ENCODE peak calls at places on chromosomes 11 and 22, in five cellular contexts. K is heart left ventricle, Z is HCT116, F is ovary, X is cardiac fibroblast. S is an unnamed sample.

GRCh38 chr22:17266261-17266971 is 47.2 kb upstream of the ADA2 start:
- DNase-seq in F (peak), K (peak), Z (no peak), X (no peak), S (no peak)

GRCh38 chr11:124879999-124880611 is 14.9 kb downstream of the ROBO3 start:
- DNase-seq in F (no peak), K (peak), Z (no peak), X (no peak), S (no peak)

GRCh38 chr11:93330446-93330984 is at the start of gene DEUP1:
- DNase-seq in Z (no peak), K (peak), X (no peak), F (peak), S (peak)

GRCh38 chr11:126111458-126112116 is 48.9 kb upstream of the CDON start:
- DNase-seq in K (peak), X (no peak), Z (no peak), F (no peak), S (no peak)

GRCh38 chr11:16799890-16800289 is 61.4 kb downstream of the C11orf58 start:
- DNase-seq in Z (no peak), F (no peak), X (no peak), K (no peak), S (no peak)

GRCh38 chr11:76297143-76297542 is 83.8 kb downstream of the THAP12 start:
- DNase-seq in Z (no peak), X (no peak), K (no peak), F (no peak), S (no peak)

GRCh38 chr11:117187428-117187798 is 8.9 kb downstream of the SIDT2 start:
- DNase-seq in F (no peak), K (peak), Z (no peak), X (no peak), S (no peak)

GRCh38 chr11:116742104-116742503 is 30.7 kb downstream of the BUD13 start:
- DNase-seq in X (peak), F (no peak), Z (no peak), K (no peak), S (peak)

GRCh38 chr11:64181506-64182411 is 4.2 kb upstream of the STIP1 start:
- DNase-seq in X (peak), K (peak), F (peak), Z (peak), S (peak)

GRCh38 chr22:19143967-19144400 is 467 bp downstream of the ESS2 start:
- DNase-seq in K (no peak), Z (no peak), X (peak), F (no peak), S (peak)

GRCh38 chr11:65307298-65308229 is 7.1 kb upstream of the CDC42EP2 start:
- DNase-seq in Z (no peak), X (no peak), K (no peak), F (no peak), S (no peak)

GRCh38 chr11:100759856-100760255 is 72.8 kb downstream of the ARHGAP42 start:
- DNase-seq in K (no peak), X (no peak), Z (no peak), F (no peak), S (no peak)

GRCh38 chr11:95593101-95593500 is 196.5 kb downstream of the FAM76B start:
- DNase-seq in F (peak), X (no peak), Z (no peak), K (no peak), S (peak)

GRCh38 chr11:44315947-44316387 is 6.0 kb upstream of the ALX4 start:
- DNase-seq in K (peak), X (peak), Z (no peak), F (peak), S (no peak)

GRCh38 chr11:22337571-22338464 is at the start of gene SLC17A6:
- DNase-seq in K (no peak), Z (no peak), X (peak), F (no peak), S (peak)

GRCh38 chr22:26617251-26618199 is at the start of gene CRYBB1:
- DNase-seq in K (peak), X (peak), F (no peak), Z (no peak), S (no peak)

GRCh38 chr22:45529966-45530575 is 27.4 kb downstream of the FBLN1 start:
- DNase-seq in F (no peak), K (no peak), X (no peak), Z (no peak), S (no peak)

GRCh38 chr11:8249482-8249881 is 14.2 kb downstream of the LMO1 start:
- DNase-seq in X (no peak), K (no peak), F (peak), Z (no peak), S (no peak)

GRCh38 chr11:71446942-71447688 is 1.1 kb downstream of the DHCR7 start:
- DNase-seq in X (peak), Z (no peak), K (no peak), F (no peak), S (peak)

GRCh38 chr11:115623021-115623451 is 118.8 kb upstream of the CADM1 start:
- DNase-seq in Z (no peak), X (peak), K (peak), F (peak), S (peak)

GRCh38 chr11:75277991-75278790 is 37.6 kb downstream of the TPBGL start:
- DNase-seq in Z (no peak), F (peak), X (no peak), K (peak), S (no peak)

GRCh38 chr11:35135222-35135621 is 3.7 kb upstream of the CD44 start:
- DNase-seq in Z (no peak), K (no peak), X (no peak), F (no peak), S (no peak)

GRCh38 chr22:50527921-50528681 is 1.7 kb downstream of the TYMP start:
- DNase-seq in Z (no peak), F (no peak), X (no peak), K (no peak), S (no peak)

GRCh38 chr11:66851698-66852465 is 5.0 kb upstream of the LRFN4 start:
- DNase-seq in X (no peak), Z (no peak), K (no peak), F (peak), S (no peak)

GRCh38 chr11:61141601-61142028 is 19.6 kb downstream of the VPS37C start:
- DNase-seq in F (peak), K (no peak), X (no peak), Z (no peak), S (no peak)

GRCh38 chr22:33793464-33793863 is 126.8 kb downstream of the LARGE1 start:
- DNase-seq in F (no peak), X (no peak), Z (no peak), K (no peak), S (no peak)

GRCh38 chr11:63802637-63803414 is 10.4 kb upstream of the SPINDOC start:
- DNase-seq in F (no peak), Z (peak), K (no peak), X (peak), S (peak)

GRCh38 chr22:19525666-19526065 is 1.5 kb upstream of the CLDN5 start:
- DNase-seq in X (no peak), F (no peak), Z (no peak), K (no peak), S (no peak)

DNA sequence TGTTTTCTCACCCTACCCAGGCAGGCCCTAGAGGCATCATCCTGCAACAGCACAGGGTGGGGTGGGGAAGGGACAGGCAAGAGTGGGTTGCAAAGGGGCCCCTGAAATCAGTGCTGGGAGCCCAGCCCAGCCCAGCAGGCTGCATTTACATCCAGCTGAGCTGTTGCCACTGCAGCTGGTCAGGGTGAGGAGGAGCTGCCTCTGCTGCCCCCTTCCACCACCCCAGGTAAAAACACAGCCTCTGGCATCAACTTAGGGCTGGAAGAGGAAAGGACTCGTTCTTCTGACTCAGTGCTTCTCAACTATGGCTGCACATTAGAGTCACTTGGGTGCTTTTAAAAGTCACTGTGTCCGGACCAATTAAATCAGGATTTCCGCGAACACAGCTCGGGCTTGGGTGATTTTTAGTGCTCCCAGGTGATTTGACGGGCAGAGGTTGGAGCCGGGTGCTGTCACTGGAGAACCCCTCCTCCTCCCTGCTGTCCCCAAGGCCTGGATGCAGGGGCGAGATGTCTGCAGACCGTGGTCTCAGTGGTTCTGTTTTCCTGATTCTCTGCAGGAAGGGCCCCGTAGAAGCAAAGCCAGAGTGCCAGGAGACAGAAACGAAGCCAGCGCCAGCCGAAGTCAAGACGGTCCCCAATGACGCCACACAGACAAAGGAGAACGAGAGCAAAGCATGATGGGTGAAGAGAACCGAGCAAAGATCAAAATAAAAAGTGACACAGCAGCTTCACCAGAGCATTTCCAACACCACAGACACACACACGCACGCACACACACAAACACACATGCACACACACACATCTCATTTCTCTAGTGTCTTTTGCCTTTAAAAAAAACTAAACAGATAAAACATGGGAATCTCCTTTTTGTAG is 39.4 kb upstream of the TTC12 start:
- DNase-seq in F (no peak), X (no peak), K (no peak), Z (no peak), S (peak)
- TF ChIP-seq CTCF in F (no peak), X (no peak), K (no peak), Z (peak), S (peak)

DNA sequence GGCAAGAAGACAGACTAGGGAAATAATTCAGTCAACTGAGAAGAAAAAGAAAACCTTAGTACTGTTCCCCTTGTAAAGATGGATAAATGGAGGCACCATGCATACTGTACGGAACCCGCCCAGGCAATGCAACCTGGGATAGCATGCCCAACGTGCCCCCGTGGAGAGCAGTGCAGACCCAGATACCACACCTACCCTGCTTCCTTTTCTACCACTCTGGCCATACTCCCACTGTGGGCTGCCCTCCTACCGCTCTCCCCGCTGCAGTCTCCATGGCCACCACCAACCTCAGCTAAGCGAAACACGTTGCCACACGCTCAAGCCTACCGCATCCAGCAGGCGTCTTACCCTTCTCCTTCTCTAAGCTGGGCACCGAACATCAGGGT is 117.4 kb upstream of the SERPIND1 start:
- DNase-seq in Z (no peak), F (no peak), K (no peak), X (no peak), S (no peak)
- H3K4me3 ChIP-seq in Z (no peak), F (no peak), K (no peak), X (no peak), S (no peak)

GRCh38 chr11:6297831-6298230 is 22.5 kb downstream of the CAVIN3 start:
- DNase-seq in Z (no peak), K (no peak), F (no peak), X (peak), S (no peak)
- TF ChIP-seq CTCF in Z (peak), K (peak), F (peak), X (peak), S (peak)

GRCh38 chr11:9672288-9672916 is 8.5 kb downstream of the SWAP70 start:
- DNase-seq in F (no peak), Z (no peak), X (no peak), K (no peak), S (no peak)

GRCh38 chr11:9664276-9665171 is 647 bp downstream of the SWAP70 start:
- DNase-seq in K (peak), F (no peak), Z (no peak), X (peak), S (peak)

GRCh38 chr11:9665749-9666148 is 1.9 kb downstream of the SWAP70 start:
- DNase-seq in F (no peak), K (no peak), X (no peak), Z (no peak), S (no peak)

GRCh38 chr11:9672918-9673317 is 9.0 kb downstream of the SWAP70 start:
- DNase-seq in X (no peak), F (no peak), K (no peak), Z (no peak), S (no peak)

GRCh38 chr11:9669954-9670353 is 6.1 kb downstream of the SWAP70 start:
- DNase-seq in F (no peak), K (no peak), X (no peak), Z (no peak), S (no peak)
- H3K4me3 ChIP-seq in F (no peak), K (no peak), X (no peak), Z (no peak), S (no peak)

DNA sequence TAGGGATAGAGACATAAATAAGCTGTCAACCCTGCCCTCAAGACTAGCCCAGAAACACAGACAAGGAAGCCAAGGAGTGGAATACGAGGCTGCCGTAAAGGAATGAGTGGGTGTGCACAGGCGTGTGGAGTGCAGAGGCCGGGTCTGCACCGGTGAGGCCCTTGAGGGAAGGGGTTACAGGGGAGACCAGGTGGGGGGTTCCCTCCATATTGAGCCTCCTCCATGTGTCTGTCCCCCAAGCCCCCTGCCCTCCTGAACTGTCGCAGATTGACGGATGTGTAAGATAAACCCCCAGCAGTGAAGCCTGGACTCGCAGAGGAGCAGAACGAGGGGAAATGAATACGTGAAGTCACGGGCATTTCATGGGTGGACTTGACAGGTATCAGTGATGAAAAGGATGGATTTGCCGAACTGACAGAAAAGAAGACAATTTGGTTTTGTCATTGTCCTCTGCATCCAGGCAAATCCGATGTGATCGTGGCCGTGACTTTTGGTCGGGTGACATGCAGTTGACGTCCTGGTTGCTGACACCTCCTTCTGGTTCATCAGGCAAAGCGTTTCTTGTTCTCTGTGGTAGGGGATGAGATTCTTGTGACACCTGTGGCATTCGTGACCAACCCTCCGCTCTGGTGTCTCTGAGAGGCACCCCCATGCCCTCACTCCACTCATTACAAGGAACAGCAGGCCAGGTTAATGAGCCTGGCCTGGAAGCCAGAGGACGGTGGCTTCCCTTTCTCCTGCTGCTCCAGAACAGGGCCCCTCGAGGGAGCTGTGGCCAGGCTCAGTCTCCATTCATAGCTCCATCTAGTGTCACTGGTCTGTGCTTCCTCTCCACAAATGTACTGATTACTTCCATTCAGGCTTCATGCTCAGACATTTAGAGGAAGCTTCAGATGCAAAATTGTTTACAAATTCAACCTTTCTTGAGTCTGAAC is 223.1 kb upstream of the B3GAT1 start:
- DNase-seq in X (no peak), Z (no peak), K (no peak), F (no peak), S (no peak)
- TF ChIP-seq CTCF in X (no peak), Z (no peak), K (no peak), F (no peak), S (no peak)

S was measured in epithelial cell of esophagus.